ENCODE peak calls at places on chromosome 11, in seven cellular contexts. T is AG09309; S is adrenal gland; P is heart left ventricle; L is OCI-LY7; W is stimulated activated CD4-positive, alpha-beta T cell treated with anti-CD3 and anti-CD28 coated beads, Interleukin-2, amount 100 ng/mL, for 24 hours; J is neural crest cell. Y is an unnamed sample.

GRCh38 chr11:86746509-86746908 is 53.8 kb upstream of the PRSS23 start:
- DNase-seq in S (no peak), W (no peak), T (no peak), L (no peak), J (no peak), P (no peak), Y (no peak)

GRCh38 chr11:112185883-112186282 is 10.6 kb downstream of the BCO2 start:
- DNase-seq in T (no peak), S (no peak), W (no peak), L (no peak), J (no peak), P (no peak), Y (no peak)

GRCh38 chr11:109039611-109040010 is 374.7 kb downstream of the DDX10 start:
- DNase-seq in J (no peak), T (no peak), P (no peak), S (no peak), W (no peak), L (no peak), Y (no peak)

GRCh38 chr11:16978021-16978370 is 36.2 kb downstream of the PLEKHA7 start:
- DNase-seq in J (no peak), W (no peak), L (no peak), P (no peak), T (no peak), S (no peak), Y (no peak)

GRCh38 chr11:131914299-131914902 is 544.0 kb downstream of the NTM start:
- DNase-seq in T (no peak), L (no peak), W (no peak), J (no peak), P (no peak), S (no peak), Y (no peak)

GRCh38 chr11:37506516-37506915 is 908.5 kb upstream of the RAG2 start:
- DNase-seq in P (no peak), T (no peak), L (no peak), J (no peak), W (no peak), S (no peak), Y (no peak)

GRCh38 chr11:59898046-59898445 is 19.5 kb downstream of the OOSP3 start:
- DNase-seq in J (no peak), P (no peak), T (no peak), L (no peak), S (no peak), W (no peak), Y (no peak)

GRCh38 chr11:69080361-69080973 is 31.7 kb downstream of the TPCN2 start:
- DNase-seq in W (no peak), L (no peak), S (no peak), J (no peak), T (no peak), P (no peak), Y (no peak)

GRCh38 chr11:61769946-61770683 is 17.7 kb downstream of the MYRF start:
- DNase-seq in W (no peak), S (no peak), L (no peak), P (no peak), J (no peak), T (no peak), Y (no peak)

GRCh38 chr11:110182886-110183285 is 89.7 kb downstream of the ZC3H12C start:
- DNase-seq in P (no peak), L (no peak), S (no peak), J (no peak), T (no peak), W (no peak), Y (no peak)